ENCODE peak calls at places on chromosomes 3 and 15, in five cellular contexts. E is left cardiac atrium; F is activated naive CD4-positive, alpha-beta T cell treated with anti-CD3 and anti-CD28 coated beads, Interleukin-2, amount 50 U/mL, for 16 hours; H is tibial artery; J is AG20443. M is an unnamed sample.
A peak's percentile ranks its signal among the peaks of the same experiment; 100 is the strongest.

GRCh38 chr3:51716805-51717204 is 9.9 kb downstream of the GRM2 start:
- DNase-seq in E (no peak), F (no peak), H (no peak), J (no peak), M (no peak)

GRCh38 chr15:97902140-97902780 is 58.2 kb upstream of the ARRDC4 start:
- DNase-seq in E (no peak), F (no peak), H (peak; percentile 52), J (peak; percentile 84), M (no peak)

GRCh38 chr3:194333212-194333980 is 17.7 kb downstream of the CPN2 start:
- DNase-seq in E (peak; percentile 89), F (peak; percentile 88), H (peak; percentile 82), J (peak; percentile 90), M (peak; percentile 89)

GRCh38 chr3:126704494-126705214 is 614 bp downstream of the CHCHD6 start:
- DNase-seq in E (no peak), F (no peak), H (no peak), J (peak; percentile 19), M (no peak)

GRCh38 chr3:38646630-38647029 is 2.9 kb downstream of the SCN5A start:
- DNase-seq in E (no peak), F (no peak), H (no peak), J (no peak), M (peak; percentile 51)

GRCh38 chr3:50503947-50504346 is 513 bp upstream of the CACNA2D2 start:
- DNase-seq in E (no peak), F (no peak), H (no peak), J (no peak), M (no peak)

GRCh38 chr3:180804871-180805430 is 107.5 kb upstream of the FXR1 start:
- DNase-seq in E (peak; percentile 46), F (no peak), H (no peak), J (peak; percentile 67), M (no peak)

GRCh38 chr3:149620291-149621020 is 37.4 kb downstream of the WWTR1 start:
- DNase-seq in E (no peak), F (no peak), H (no peak), J (peak; percentile 67), M (no peak)

M was measured in right atrium auricular region.